ENCODE peak calls at places on chromosomes 11 and 22, in ten cellular contexts. G is SK-N-SH; B is LoVo; V is CD8-positive, alpha-beta T cell; F is fibroblast of villous mesenchyme; A is iris pigment epithelial cell; M is midbrain; O is posterior cingulate gyrus; H is activated gamma-delta T cell treated with Interleukin-2 at 50 U/mL for 16 hours; P is C1 segment of cervical spinal cord. L is an unnamed sample.

GRCh38 chr22:49975543-49976389 is 15.2 kb downstream of the PIM3 start:
- DNase-seq in G (peak), B (no peak), V (peak), F (no peak), A (no peak), M (no peak), O (no peak), H (peak), P (no peak), L (no peak)

GRCh38 chr11:68827733-68828132 is 14.0 kb downstream of the CPT1A start:
- DNase-seq in G (no peak), B (no peak), V (no peak), F (no peak), A (no peak), M (no peak), O (no peak), H (no peak), P (no peak), L (no peak)

GRCh38 chr11:67371549-67372231 is 1.7 kb downstream of the CLCF1 start:
- DNase-seq in G (peak), B (no peak), V (peak), F (peak), A (peak), M (no peak), O (no peak), H (peak), P (no peak), L (no peak)

GRCh38 chr11:126350811-126351210 is 4.7 kb upstream of the ST3GAL4 start:
- DNase-seq in G (no peak), B (no peak), V (no peak), F (no peak), A (no peak), M (no peak), O (no peak), H (no peak), P (no peak), L (no peak)

GRCh38 chr11:64138413-64138812 is 27.5 kb downstream of the MACROD1 start:
- DNase-seq in G (no peak), B (no peak), V (no peak), F (no peak), A (no peak), M (no peak), O (no peak), H (no peak), P (no peak), L (peak)

GRCh38 chr22:36641902-36642640 is 61.5 kb downstream of the CACNG2 start:
- DNase-seq in G (no peak), B (no peak), V (no peak), F (peak), A (peak), M (no peak), O (no peak), H (no peak), P (no peak), L (no peak)

GRCh38 chr11:62337682-62338181 is 484 bp downstream of the ASRGL1 start:
- DNase-seq in G (peak), B (peak), V (peak), F (no peak), A (no peak), M (no peak), O (peak), H (no peak), P (no peak), L (peak)

GRCh38 chr22:39534591-39535301 is 2.2 kb upstream of the RPS19BP1 start:
- DNase-seq in G (peak), B (peak), V (peak), F (peak), A (peak), M (peak), O (peak), H (peak), P (peak), L (peak)

GRCh38 chr11:116412118-116412889 is 360.5 kb downstream of the BUD13 start:
- DNase-seq in G (no peak), B (no peak), V (no peak), F (no peak), A (no peak), M (no peak), O (no peak), H (no peak), P (no peak), L (no peak)

GRCh38 chr11:120172054-120172881 is 34.4 kb upstream of the TRIM29 start:
- DNase-seq in G (peak), B (peak), V (peak), F (peak), A (peak), M (peak), O (peak), H (no peak), P (no peak), L (peak)

GRCh38 chr11:10930961-10931760 is 73.3 kb upstream of the ZBED5 start:
- DNase-seq in G (peak), B (peak), V (peak), F (peak), A (peak), M (peak), O (peak), H (peak), P (no peak), L (peak)